ENCODE peak calls at places on chromosomes 4 and X, in seven cellular contexts. W, Z, D, A, P, V and L are unnamed samples.

GRCh38 chr4:79626102-79626501 is 218.1 kb upstream of the GK2 start:
- DNase-seq in D (no peak), Z (no peak), A (no peak), V (no peak), P (no peak), W (no peak), L (no peak)

GRCh38 chrX:68498508-68499379 is at the start of gene YIPF6:
- DNase-seq in V (peak), P (peak), A (peak), D (peak), Z (peak), W (peak), L (peak)

GRCh38 chr4:159178147-159178541 is 75.3 kb downstream of the RAPGEF2 start:
- DNase-seq in P (no peak), A (peak), W (no peak), Z (no peak), V (no peak), D (no peak), L (no peak)

GRCh38 chrX:112424166-112424565 is 255.6 kb downstream of the LHFPL1 start:
- DNase-seq in D (no peak), V (no peak), Z (no peak), P (no peak), W (no peak), A (no peak), L (no peak)

GRCh38 chr4:145178740-145179139 is 1.6 kb downstream of the OTUD4 start:
- DNase-seq in D (peak), A (no peak), W (no peak), P (peak), V (no peak), Z (no peak), L (peak)

GRCh38 chrX:146224442-146224841 is 406.8 kb downstream of the SLITRK2 start:
- DNase-seq in V (peak), A (no peak), W (no peak), D (no peak), Z (no peak), P (peak), L (peak)

GRCh38 chr4:151610229-151610628 is 150.6 kb downstream of the GATB start:
- DNase-seq in P (no peak), V (no peak), A (no peak), W (no peak), Z (no peak), D (no peak), L (no peak)

GRCh38 chrX:39974228-39974627 is 123.5 kb downstream of the BCOR start:
- DNase-seq in Z (no peak), P (no peak), D (no peak), A (no peak), W (no peak), V (no peak), L (peak)

GRCh38 chrX:22110729-22111494 is 78.8 kb downstream of the PHEX start:
- DNase-seq in A (peak), V (no peak), P (peak), W (peak), D (no peak), Z (no peak), L (no peak)

GRCh38 chr4:119206178-119206577 is 6.3 kb upstream of the USP53 start:
- DNase-seq in W (no peak), D (no peak), P (no peak), A (no peak), Z (no peak), V (no peak), L (no peak)

GRCh38 chrX:24245201-24245600 is 68.7 kb downstream of the SUPT20HL2 start:
- DNase-seq in V (peak), D (no peak), A (peak), Z (no peak), W (no peak), P (no peak), L (no peak)

GRCh38 chrX:131058136-131058868 is at the start of gene ARHGAP36:
- DNase-seq in P (no peak), W (peak), D (no peak), V (peak), Z (no peak), A (no peak), L (peak)

GRCh38 chr4:80918004-80918403 is 112.5 kb upstream of the BMP3 start:
- DNase-seq in V (no peak), W (no peak), D (no peak), A (peak), P (no peak), Z (no peak), L (no peak)

GRCh38 chr4:8320386-8320750 is 50.8 kb downstream of the HTRA3 start:
- DNase-seq in W (no peak), Z (no peak), V (no peak), P (no peak), D (peak), A (no peak), L (no peak)

GRCh38 chr4:121338506-121338905 is 42.3 kb downstream of the QRFPR start:
- DNase-seq in D (no peak), Z (no peak), A (no peak), P (no peak), V (no peak), W (no peak), L (no peak)

GRCh38 chr4:128386761-128387599 is 99.4 kb upstream of the PGRMC2 start:
- DNase-seq in Z (peak), D (no peak), P (peak), W (peak), V (peak), A (peak), L (peak)

GRCh38 chr4:42644897-42645296 is 12.0 kb downstream of the ATP8A1 start:
- DNase-seq in A (no peak), W (no peak), V (no peak), Z (no peak), D (no peak), P (no peak), L (no peak)

GRCh38 chrX:108169768-108170167 is 78.2 kb downstream of the ATG4A start:
- DNase-seq in V (no peak), P (no peak), Z (no peak), A (no peak), D (no peak), W (no peak), L (no peak)

GRCh38 chr4:38509551-38509950 is 154.4 kb upstream of the KLF3 start:
- DNase-seq in D (peak), P (no peak), V (no peak), W (no peak), Z (no peak), A (no peak), L (no peak)

GRCh38 chrX:40262641-40263560 is 165.1 kb upstream of the BCOR start:
- DNase-seq in Z (no peak), A (peak), P (no peak), V (peak), D (no peak), W (peak), L (peak)

GRCh38 chrX:72046447-72046846 is 85.3 kb downstream of the RTL5 start:
- DNase-seq in D (no peak), V (no peak), A (peak), W (no peak), P (no peak), Z (no peak), L (no peak)